ENCODE peak calls at places on chromosome 13, in four cellular contexts. Q is posterior vena cava, S is AG08395, U is uterus. A is an unnamed sample.

GRCh38 chr13:112522578-112522977 is 65.4 kb downstream of the TUBGCP3 start:
- DNase-seq in Q (no peak), S (peak), U (no peak), A (no peak)

GRCh38 chr13:100875392-100876043 is 200.9 kb upstream of the TMTC4 start:
- DNase-seq in Q (no peak), S (peak), U (no peak), A (no peak)

GRCh38 chr13:26062853-26063444 is 11.1 kb upstream of the SHISA2 start:
- DNase-seq in Q (no peak), S (peak), U (no peak), A (no peak)

GRCh38 chr13:90448466-90449037 is 898.9 kb upstream of the MIR17HG start:
- DNase-seq in Q (no peak), S (no peak), U (no peak), A (no peak)

GRCh38 chr13:30861163-30861562 is 44.9 kb upstream of the MEDAG start:
- DNase-seq in Q (no peak), S (no peak), U (no peak), A (no peak)

GRCh38 chr13:49370390-49370789 is 73.5 kb downstream of the CAB39L start:
- DNase-seq in Q (no peak), S (no peak), U (no peak), A (no peak)

GRCh38 chr13:111323950-111324651 is 3.7 kb downstream of the TEX29 start:
- DNase-seq in Q (no peak), S (no peak), U (no peak), A (no peak)

GRCh38 chr13:24012648-24013047 is 115.3 kb upstream of the C1QTNF9B start:
- DNase-seq in Q (no peak), S (no peak), U (no peak), A (no peak)

GRCh38 chr13:108929532-108929931 is 300.1 kb downstream of the MYO16 start:
- DNase-seq in Q (no peak), S (no peak), U (no peak), A (no peak)

GRCh38 chr13:81051873-81052272 is 710.9 kb upstream of the SPRY2 start:
- DNase-seq in Q (no peak), S (no peak), U (no peak), A (no peak)

GRCh38 chr13:104098421-104098820 is 1032.2 kb upstream of the SLC10A2 start:
- DNase-seq in Q (no peak), S (no peak), U (no peak), A (no peak)

GRCh38 chr13:100069278-100069677 is 19.6 kb upstream of the PCCA start:
- DNase-seq in Q (no peak), S (no peak), U (no peak), A (no peak)

GRCh38 chr13:91346062-91346461 is 1.4 kb upstream of the MIR17HG start:
- DNase-seq in Q (no peak), S (no peak), U (no peak), A (no peak)

GRCh38 chr13:36345438-36346221 is 564 bp downstream of the SPART start:
- DNase-seq in Q (peak), S (peak), U (peak), A (no peak)

GRCh38 chr13:46171223-46171622 is 10.8 kb downstream of the LCP1 start:
- DNase-seq in Q (no peak), S (no peak), U (no peak), A (no peak)

GRCh38 chr13:50080158-50080855 is 65.1 kb downstream of the KCNRG start:
- DNase-seq in Q (peak), S (no peak), U (peak), A (no peak)

GRCh38 chr13:50167967-50168366 is 152.7 kb downstream of the KCNRG start:
- DNase-seq in Q (no peak), S (no peak), U (no peak), A (no peak)

GRCh38 chr13:80084086-80084676 is 256.7 kb downstream of the SPRY2 start:
- DNase-seq in Q (no peak), S (peak), U (no peak), A (no peak)

GRCh38 chr13:40026174-40026585 is 370.7 kb downstream of the COG6 start:
- DNase-seq in Q (no peak), S (no peak), U (no peak), A (peak)

GRCh38 chr13:95191821-95192220 is 109.4 kb downstream of the ABCC4 start:
- DNase-seq in Q (peak), S (peak), U (peak), A (peak)

GRCh38 chr13:66994498-66995365 is 235.4 kb downstream of the PCDH9 start:
- DNase-seq in Q (no peak), S (no peak), U (no peak), A (no peak)

GRCh38 chr13:95643471-95643813 is 1.1 kb downstream of the DZIP1 start:
- DNase-seq in Q (no peak), S (peak), U (peak), A (no peak)

GRCh38 chr13:50030315-50030714 is 15.1 kb downstream of the KCNRG start:
- DNase-seq in Q (no peak), S (no peak), U (no peak), A (no peak)

GRCh38 chr13:99970761-99971575 is 599 bp downstream of the ZIC5 start:
- DNase-seq in Q (no peak), S (no peak), U (no peak), A (no peak)

GRCh38 chr13:98147521-98147920 is 4.6 kb downstream of the FARP1 start:
- DNase-seq in Q (no peak), S (no peak), U (no peak), A (no peak)

GRCh38 chr13:38348890-38349289 is 761 bp upstream of the UFM1 start:
- DNase-seq in Q (peak), S (peak), U (no peak), A (no peak)

GRCh38 chr13:95035311-95036109 is 265.7 kb downstream of the ABCC4 start:
- DNase-seq in Q (no peak), S (no peak), U (no peak), A (no peak)

GRCh38 chr13:38358703-38359102 is 9.1 kb downstream of the UFM1 start:
- DNase-seq in Q (no peak), S (no peak), U (no peak), A (no peak)

GRCh38 chr13:88726075-88726474 is 1054.9 kb downstream of the SLITRK5 start:
- DNase-seq in Q (no peak), S (no peak), U (no peak), A (no peak)

GRCh38 chr13:26785845-26786630 is 25.5 kb upstream of the GPR12 start:
- DNase-seq in Q (no peak), S (no peak), U (no peak), A (no peak)

GRCh38 chr13:24168392-24168750 is 7.9 kb downstream of the SPATA13 start:
- DNase-seq in Q (no peak), S (peak), U (no peak), A (no peak)

GRCh38 chr13:59281453-59281852 is 882.3 kb downstream of the DIAPH3 start:
- DNase-seq in Q (no peak), S (no peak), U (no peak), A (no peak)

GRCh38 chr13:86810385-86810784 is 860.8 kb upstream of the SLITRK5 start:
- DNase-seq in Q (no peak), S (no peak), U (no peak), A (no peak)

GRCh38 chr13:73737214-73737613 is 397.0 kb downstream of the KLF12 start:
- DNase-seq in Q (no peak), S (no peak), U (no peak), A (no peak)

GRCh38 chr13:97975851-97976550 is 22.5 kb downstream of the IPO5 start:
- DNase-seq in Q (peak), S (peak), U (peak), A (peak)

GRCh38 chr13:113298001-113298945 is 1.2 kb downstream of the LAMP1 start:
- DNase-seq in Q (no peak), S (no peak), U (no peak), A (no peak)

GRCh38 chr13:33775339-33776108 is 42.4 kb upstream of the RFC3 start:
- DNase-seq in Q (no peak), S (no peak), U (no peak), A (no peak)

GRCh38 chr13:58950911-58951310 is 1212.8 kb downstream of the DIAPH3 start:
- DNase-seq in Q (no peak), S (no peak), U (no peak), A (no peak)

GRCh38 chr13:51058461-51059167 is 52.5 kb downstream of the C13orf42 start:
- DNase-seq in Q (no peak), S (no peak), U (no peak), A (no peak)

A was measured in GM12892.